ENCODE peak calls at places on chromosomes 6 and 20, in eight cellular contexts. U, R, V, L, D, Z, J and F are unnamed samples.
A peak's percentile ranks its signal among the peaks of the same experiment; 100 is the strongest.

GRCh38 chr20:444862-445426 is 17.4 kb downstream of the TBC1D20 start:
- DNase-seq in U (peak; percentile 39), R (no peak), V (no peak), L (no peak), D (no peak), Z (no peak), J (no peak), F (no peak)

GRCh38 chr6:105819774-105820173 is 266.4 kb upstream of the PRDM1 start:
- DNase-seq in U (no peak), R (no peak), V (no peak), L (no peak), D (no peak), Z (no peak), J (no peak), F (no peak)

GRCh38 chr6:128491643-128492206 is 28.7 kb downstream of the PTPRK start:
- DNase-seq in U (no peak), R (no peak), V (no peak), L (no peak), D (no peak), Z (peak; percentile 38), J (no peak), F (no peak)

GRCh38 chr20:1301031-1301529 is 27.9 kb downstream of the SDCBP2 start:
- DNase-seq in U (no peak), R (no peak), V (peak; percentile 18), L (no peak), D (no peak), Z (no peak), J (peak; percentile 91), F (no peak)

GRCh38 chr20:49562341-49563014 is 5.5 kb downstream of the PTGIS start:
- DNase-seq in U (peak; percentile 59), R (peak; percentile 88), V (peak; percentile 23), L (peak; percentile 87), D (peak; percentile 94), Z (peak; percentile 49), J (peak; percentile 90), F (peak; percentile 87)

GRCh38 chr6:139028658-139029469 is at the start of gene ABRACL:
- DNase-seq in U (no peak), R (peak; percentile 60), V (peak; percentile 56), L (peak; percentile 78), D (peak; percentile 57), Z (peak; percentile 85), J (peak; percentile 93), F (peak; percentile 19)

GRCh38 chr6:107713214-107713962 is 110.7 kb downstream of the SCML4 start:
- DNase-seq in U (no peak), R (no peak), V (no peak), L (no peak), D (no peak), Z (no peak), J (peak; percentile 35), F (no peak)

GRCh38 chr6:74366634-74367033 is 670.6 kb downstream of the CD109 start:
- DNase-seq in U (no peak), R (no peak), V (peak; percentile 2), L (no peak), D (no peak), Z (no peak), J (no peak), F (no peak)

GRCh38 chr6:155328539-155329459 is 14.5 kb upstream of the TFB1M start:
- DNase-seq in U (no peak), R (no peak), V (no peak), L (no peak), D (no peak), Z (peak; percentile 36), J (peak; percentile 78), F (no peak)

GRCh38 chr6:341914-342831 is 49.4 kb upstream of the IRF4 start:
- DNase-seq in U (no peak), R (peak; percentile 24), V (no peak), L (no peak), D (no peak), Z (no peak), J (no peak), F (no peak)

GRCh38 chr20:14117768-14118167 is 122.5 kb downstream of the MACROD2 start:
- DNase-seq in U (no peak), R (no peak), V (no peak), L (no peak), D (no peak), Z (no peak), J (no peak), F (no peak)

GRCh38 chr6:30862156-30862875 is 22.0 kb upstream of the DDR1 start:
- DNase-seq in U (no peak), R (no peak), V (no peak), L (no peak), D (no peak), Z (no peak), J (no peak), F (no peak)

GRCh38 chr6:155549928-155550327 is 94.3 kb upstream of the NOX3 start:
- DNase-seq in U (no peak), R (no peak), V (no peak), L (no peak), D (no peak), Z (no peak), J (no peak), F (no peak)

GRCh38 chr6:54515013-54515412 is 206.8 kb downstream of the TINAG start:
- DNase-seq in U (no peak), R (no peak), V (no peak), L (no peak), D (no peak), Z (no peak), J (no peak), F (no peak)

GRCh38 chr6:144585217-144585814 is 300.2 kb downstream of the UTRN start:
- DNase-seq in U (no peak), R (no peak), V (peak; percentile 54), L (no peak), D (no peak), Z (no peak), J (no peak), F (no peak)

GRCh38 chr20:58054744-58055373 is 173.6 kb downstream of the ANKRD60 start:
- DNase-seq in U (no peak), R (peak; percentile 94), V (no peak), L (peak; percentile 74), D (no peak), Z (peak; percentile 46), J (peak; percentile 84), F (peak; percentile 53)

GRCh38 chr20:25336561-25337422 is 53.8 kb downstream of the ABHD12 start:
- DNase-seq in U (no peak), R (no peak), V (no peak), L (no peak), D (no peak), Z (no peak), J (peak; percentile 77), F (no peak)

GRCh38 chr6:99013661-99014458 is 66.1 kb upstream of the FBXL4 start:
- DNase-seq in U (no peak), R (no peak), V (no peak), L (no peak), D (no peak), Z (no peak), J (no peak), F (no peak)

GRCh38 chr6:16711551-16712249 is 49.6 kb downstream of the ATXN1 start:
- DNase-seq in U (no peak), R (no peak), V (peak; percentile 82), L (no peak), D (no peak), Z (no peak), J (no peak), F (no peak)

GRCh38 chr20:15154070-15154469 is 816.7 kb upstream of the FLRT3 start:
- DNase-seq in U (no peak), R (no peak), V (no peak), L (no peak), D (no peak), Z (no peak), J (no peak), F (no peak)

GRCh38 chr6:17871836-17872235 is 115.6 kb downstream of the KIF13A start:
- DNase-seq in U (no peak), R (no peak), V (no peak), L (no peak), D (no peak), Z (no peak), J (no peak), F (no peak)

GRCh38 chr6:5205877-5206840 is 54.6 kb downstream of the LYRM4 start:
- DNase-seq in U (no peak), R (peak; percentile 84), V (no peak), L (peak; percentile 69), D (peak; percentile 67), Z (peak; percentile 19), J (no peak), F (no peak)

GRCh38 chr6:112501705-112502104 is 154.6 kb downstream of the RFPL4B start:
- DNase-seq in U (no peak), R (peak; percentile 37), V (no peak), L (no peak), D (no peak), Z (no peak), J (no peak), F (no peak)

GRCh38 chr6:104325341-104326172 is 534.2 kb downstream of the HACE1 start:
- DNase-seq in U (no peak), R (no peak), V (peak; percentile 22), L (no peak), D (no peak), Z (no peak), J (peak; percentile 58), F (no peak)
- TF ChIP-seq CTCF in U (peak; percentile 62), R (no peak), V (peak; percentile 39), L (peak; percentile 23), D (peak; percentile 50), Z (peak; percentile 24), J (peak; percentile 84), F (no peak)

GRCh38 chr20:32702706-32703425 is 29.1 kb upstream of the C20orf203 start:
- DNase-seq in U (no peak), R (no peak), V (no peak), L (no peak), D (no peak), Z (no peak), J (peak; percentile 72), F (no peak)
- H3K36me3 ChIP-seq in U (peaks cover 14% of the 10 kb centered on the region), R (no peaks in the 10 kb centered on the region), V (no peaks in the 10 kb centered on the region), L (peaks cover 76% of the 10 kb centered on the region), D (peaks cover 76% of the 10 kb centered on the region), Z (no peaks in the 10 kb centered on the region), J (peaks cover 28% of the 10 kb centered on the region), F (peaks cover 42% of the 10 kb centered on the region)

GRCh38 chr6:149449054-149449453 is 35.8 kb downstream of the ZC3H12D start:
- DNase-seq in U (no peak), R (no peak), V (no peak), L (no peak), D (no peak), Z (no peak), J (peak; percentile 38), F (peak; percentile 35)
- H3K27me3 ChIP-seq in U (no peaks in the 10 kb centered on the region), R (no peaks in the 10 kb centered on the region), V (no peaks in the 10 kb centered on the region), L (peaks cover 50% of the 10 kb centered on the region), D (no peaks in the 10 kb centered on the region), Z (no peaks in the 10 kb centered on the region), J (peaks cover 39% of the 10 kb centered on the region), F (no peaks in the 10 kb centered on the region)

GRCh38 chr6:28771401-28772267 is 152.2 kb downstream of the TRIM27 start:
- DNase-seq in U (no peak), R (no peak), V (no peak), L (no peak), D (no peak), Z (no peak), J (peak; percentile 94), F (no peak)

GRCh38 chr6:28770732-28771131 is 153.1 kb downstream of the TRIM27 start:
- DNase-seq in U (no peak), R (no peak), V (no peak), L (no peak), D (no peak), Z (no peak), J (no peak), F (no peak)

GRCh38 chr6:28775052-28775376 is 148.8 kb downstream of the TRIM27 start:
- DNase-seq in U (no peak), R (no peak), V (no peak), L (no peak), D (no peak), Z (no peak), J (no peak), F (no peak)

GRCh38 chr6:28774292-28775051 is 149.3 kb downstream of the TRIM27 start:
- DNase-seq in U (no peak), R (no peak), V (no peak), L (no peak), D (no peak), Z (no peak), J (no peak), F (no peak)

GRCh38 chr6:28772480-28773381 is 151.1 kb downstream of the TRIM27 start:
- DNase-seq in U (no peak), R (no peak), V (peak; percentile 58), L (no peak), D (no peak), Z (no peak), J (peak; percentile 72), F (no peak)
- TF ChIP-seq CTCF in U (no peak), R (no peak), V (no peak), L (no peak), D (no peak), Z (no peak), J (no peak), F (no peak)